ENCODE peak calls at places on chromosomes 4 and X, in five cellular contexts. O is sciatic nerve, V is lung, Y is NCI-H1694, A is WTC11. P is an unnamed sample.

GRCh38 chr4:92387459-92388069 is 83.8 kb downstream of the GRID2 start:
- DNase-seq in V (no peak), A (no peak), O (no peak), Y (peak), P (no peak)

GRCh38 chrX:46673596-46673995 is 85.3 kb downstream of the SLC9A7 start:
- DNase-seq in V (no peak), O (no peak), A (no peak), Y (no peak), P (no peak)

GRCh38 chr4:168551945-168552695 is 55.3 kb downstream of the PALLD start:
- DNase-seq in A (no peak), Y (no peak), V (no peak), O (no peak), P (no peak)

GRCh38 chrX:93673056-93673868 is at the start of gene NAP1L3:
- DNase-seq in A (peak), Y (peak), O (peak), V (peak), P (peak)

GRCh38 chrX:151675121-151675746 is 20.0 kb upstream of the PRRG3 start:
- DNase-seq in Y (no peak), V (no peak), O (no peak), A (peak), P (no peak)

GRCh38 chrX:38847206-38847902 is 46.1 kb downstream of the MID1IP1 start:
- DNase-seq in Y (no peak), V (no peak), A (no peak), O (no peak), P (no peak)

GRCh38 chr4:141807501-141807900 is 171.1 kb downstream of the IL15 start:
- DNase-seq in O (no peak), Y (no peak), A (no peak), V (no peak), P (no peak)

GRCh38 chrX:111170017-111170416 is 74.0 kb downstream of the PAK3 start:
- DNase-seq in V (no peak), A (no peak), O (no peak), Y (no peak), P (no peak)

GRCh38 chrX:63784902-63785692 is at the start of gene ARHGEF9:
- DNase-seq in O (peak), Y (no peak), A (peak), V (no peak), P (no peak)

GRCh38 chrX:135489542-135489941 is 30.9 kb upstream of the INTS6L start:
- DNase-seq in Y (no peak), A (no peak), O (no peak), V (no peak), P (no peak)

GRCh38 chr4:3108211-3108610 is 33.7 kb downstream of the HTT start:
- DNase-seq in V (no peak), A (no peak), O (no peak), Y (no peak), P (no peak)

GRCh38 chr4:162016991-162017390 is 146.8 kb downstream of the FSTL5 start:
- DNase-seq in O (no peak), V (no peak), A (no peak), Y (no peak), P (no peak)

GRCh38 chrX:97109730-97110129 is 226.0 kb downstream of the RPA4 start:
- DNase-seq in A (no peak), O (no peak), Y (no peak), V (no peak), P (no peak)

GRCh38 chr4:15233626-15234025 is 194.2 kb upstream of the C1QTNF7 start:
- DNase-seq in A (no peak), O (no peak), V (no peak), Y (no peak), P (no peak)

GRCh38 chr4:97395980-97396562 is 747.2 kb downstream of the STPG2 start:
- DNase-seq in A (no peak), O (no peak), Y (no peak), V (no peak), P (no peak)

GRCh38 chr4:174993916-174994315 is 75.8 kb downstream of the ADAM29 start:
- DNase-seq in Y (no peak), O (no peak), V (no peak), A (no peak), P (no peak)

GRCh38 chrX:48684134-48684533 is 535 bp downstream of the WAS start:
- DNase-seq in V (no peak), Y (no peak), O (no peak), A (no peak), P (no peak)

GRCh38 chr4:49063670-49064069 is 77.6 kb downstream of the CWH43 start:
- DNase-seq in A (no peak), Y (no peak), V (no peak), O (no peak), P (no peak)

GRCh38 chrX:44305921-44306320 is 37.6 kb downstream of the EFHC2 start:
- DNase-seq in V (no peak), O (no peak), A (no peak), Y (no peak), P (no peak)

GRCh38 chr4:113905301-113905700 is 74.1 kb downstream of the ARSJ start:
- DNase-seq in V (no peak), O (no peak), Y (no peak), A (no peak), P (no peak)

GRCh38 chr4:153950100-153950979 is 161.5 kb upstream of the SFRP2 start:
- DNase-seq in V (no peak), A (no peak), O (no peak), Y (no peak), P (no peak)

GRCh38 chr4:138217567-138217966 is 24.6 kb downstream of the SLC7A11 start:
- DNase-seq in O (no peak), Y (no peak), A (no peak), V (no peak), P (no peak)

GRCh38 chrX:40095588-40096394 is 2.0 kb downstream of the BCOR start:
- DNase-seq in A (no peak), O (peak), Y (no peak), V (no peak), P (no peak)

GRCh38 chr4:54764501-54764900 is 106.7 kb downstream of the KIT start:
- DNase-seq in A (no peak), Y (no peak), V (no peak), O (no peak), P (no peak)

GRCh38 chr4:5894266-5894665 is 1.4 kb upstream of the CRMP1 start:
- DNase-seq in Y (peak), A (no peak), O (no peak), V (no peak), P (peak)

GRCh38 chr4:64584981-64585557 is 175.8 kb upstream of the TECRL start:
- DNase-seq in O (no peak), V (no peak), A (peak), Y (peak), P (no peak)

GRCh38 chrX:47637546-47638195 is 7.9 kb upstream of the CFP start:
- DNase-seq in V (peak), Y (no peak), A (peak), O (no peak), P (no peak)